ENCODE peak calls at places on chromosomes 4 and X, in nine cellular contexts. G is AG09319; X is stimulated activated CD8-positive, alpha-beta memory T cell treated with anti-CD3 and anti-CD28 coated beads, Interleukin-15, amount 100 ng/mL, for 24 hours; A is COR-L47; E is ecto neural progenitor cell; Y is H9; I is epithelial cell of prostate; K is natural killer cell treated with Interleukin-12 subunit alpha and Interleukin-12 subunit beta and Interleukin-15 and Interleukin-18, amount 100 ng/mL, for 72 hours; R is activated naive CD8-positive, alpha-beta T cell treated with anti-CD3 and anti-CD28 coated beads for 36 hours. D is an unnamed sample.
A peak's percentile ranks its signal among the peaks of the same experiment; 100 is the strongest.

GRCh38 chrX:132718411-132718810 is 229.6 kb upstream of the MBNL3 start:
- DNase-seq in G (no peak), X (no peak), A (no peak), E (no peak), Y (no peak), I (no peak), K (no peak), R (no peak), D (no peak)

GRCh38 chr4:87853108-87853507 is 20.3 kb downstream of the MEPE start:
- DNase-seq in G (no peak), X (no peak), A (peak; percentile 13), E (no peak), Y (no peak), I (no peak), K (no peak), R (no peak), D (no peak)

GRCh38 chrX:132184871-132185270 is 34.4 kb downstream of the RAP2C start:
- DNase-seq in G (no peak), X (no peak), A (no peak), E (no peak), Y (no peak), I (no peak), K (no peak), R (no peak), D (no peak)

GRCh38 chr4:17613761-17614415 is 553 bp upstream of the MED28 start:
- DNase-seq in G (no peak), X (no peak), A (peak; percentile 29), E (no peak), Y (no peak), I (peak; percentile 27), K (no peak), R (peak; percentile 5), D (peak; percentile 25)

GRCh38 chrX:20267924-20268701 is 1.4 kb upstream of the RPS6KA3 start:
- DNase-seq in G (no peak), X (no peak), A (no peak), E (peak; percentile 64), Y (peak; percentile 50), I (no peak), K (no peak), R (peak; percentile 3), D (peak; percentile 22)

GRCh38 chrX:72125331-72126047 is 6.2 kb downstream of the RTL5 start:
- DNase-seq in G (no peak), X (no peak), A (no peak), E (no peak), Y (no peak), I (no peak), K (no peak), R (no peak), D (no peak)

GRCh38 chr4:140764785-140765392 is 8.7 kb upstream of the TBC1D9 start:
- DNase-seq in G (no peak), X (no peak), A (no peak), E (no peak), Y (peak; percentile 36), I (no peak), K (no peak), R (no peak), D (no peak)

GRCh38 chr4:153521995-153522799 is 56.0 kb downstream of the TMEM131L start:
- DNase-seq in G (no peak), X (no peak), A (no peak), E (no peak), Y (peak; percentile 61), I (no peak), K (peak; percentile 88), R (peak; percentile 80), D (peak; percentile 66)

GRCh38 chr4:152485726-152486276 is 50.1 kb downstream of the FBXW7 start:
- DNase-seq in G (no peak), X (no peak), A (no peak), E (no peak), Y (no peak), I (peak; percentile 63), K (peak; percentile 73), R (peak; percentile 20), D (no peak)

GRCh38 chr4:158496030-158496741 is 25.5 kb upstream of the RXFP1 start:
- DNase-seq in G (no peak), X (no peak), A (peak; percentile 16), E (peak; percentile 52), Y (peak; percentile 58), I (no peak), K (no peak), R (peak; percentile 8), D (no peak)

GRCh38 chr4:2811830-2812599 is 19.1 kb downstream of the SH3BP2 start:
- DNase-seq in G (no peak), X (no peak), A (peak; percentile 56), E (no peak), Y (peak; percentile 68), I (no peak), K (peak; percentile 90), R (peak; percentile 71), D (peak; percentile 47)

GRCh38 chr4:2269618-2270163 is 7.8 kb upstream of the MXD4 start:
- DNase-seq in G (no peak), X (no peak), A (no peak), E (no peak), Y (no peak), I (no peak), K (no peak), R (no peak), D (no peak)

D was measured in naive thymus-derived CD4-positive, alpha-beta T cell.